ENCODE peak calls at places on chromosomes 1 and 21, in five cellular contexts. N is tibial artery, I is GM12865, C is foreskin fibroblast, Y is WERI-Rb-1. P is an unnamed sample.

GRCh38 chr1:119859647-119860046 is 36.7 kb downstream of the ADAM30 start:
- DNase-seq in N (no peak), C (peak), Y (no peak), I (no peak), P (peak)

GRCh38 chr1:98292994-98293393 is 368.5 kb upstream of the SNX7 start:
- DNase-seq in I (no peak), N (no peak), Y (no peak), C (no peak), P (no peak)

GRCh38 chr1:111481387-111482221 is 7.8 kb downstream of the C1orf162 start:
- DNase-seq in C (peak), I (peak), N (peak), Y (peak), P (peak)

GRCh38 chr1:105138445-105138821 is 1388.7 kb downstream of the AMY1C start:
- DNase-seq in N (no peak), C (no peak), I (no peak), Y (no peak), P (no peak)

GRCh38 chr1:152917794-152918193 is 9.4 kb downstream of the IVL start:
- DNase-seq in Y (peak), I (no peak), N (no peak), C (no peak), P (no peak)

GRCh38 chr1:18494304-18494703 is 13.6 kb downstream of the KLHDC7A start:
- DNase-seq in C (no peak), N (no peak), I (no peak), Y (no peak), P (no peak)

GRCh38 chr1:32125313-32125712 is 17.5 kb downstream of the KPNA6 start:
- DNase-seq in C (no peak), I (no peak), N (no peak), Y (no peak), P (no peak)

GRCh38 chr21:14072761-14073535 is 137.8 kb downstream of the LIPI start:
- DNase-seq in Y (no peak), N (no peak), C (no peak), I (no peak), P (no peak)

GRCh38 chr1:94608852-94609570 is 67.5 kb upstream of the F3 start:
- DNase-seq in I (no peak), C (no peak), Y (no peak), N (no peak), P (no peak)

GRCh38 chr1:171372418-171373088 is 58.6 kb downstream of the FMO4 start:
- DNase-seq in I (no peak), Y (no peak), C (no peak), N (no peak), P (no peak)

DNA sequence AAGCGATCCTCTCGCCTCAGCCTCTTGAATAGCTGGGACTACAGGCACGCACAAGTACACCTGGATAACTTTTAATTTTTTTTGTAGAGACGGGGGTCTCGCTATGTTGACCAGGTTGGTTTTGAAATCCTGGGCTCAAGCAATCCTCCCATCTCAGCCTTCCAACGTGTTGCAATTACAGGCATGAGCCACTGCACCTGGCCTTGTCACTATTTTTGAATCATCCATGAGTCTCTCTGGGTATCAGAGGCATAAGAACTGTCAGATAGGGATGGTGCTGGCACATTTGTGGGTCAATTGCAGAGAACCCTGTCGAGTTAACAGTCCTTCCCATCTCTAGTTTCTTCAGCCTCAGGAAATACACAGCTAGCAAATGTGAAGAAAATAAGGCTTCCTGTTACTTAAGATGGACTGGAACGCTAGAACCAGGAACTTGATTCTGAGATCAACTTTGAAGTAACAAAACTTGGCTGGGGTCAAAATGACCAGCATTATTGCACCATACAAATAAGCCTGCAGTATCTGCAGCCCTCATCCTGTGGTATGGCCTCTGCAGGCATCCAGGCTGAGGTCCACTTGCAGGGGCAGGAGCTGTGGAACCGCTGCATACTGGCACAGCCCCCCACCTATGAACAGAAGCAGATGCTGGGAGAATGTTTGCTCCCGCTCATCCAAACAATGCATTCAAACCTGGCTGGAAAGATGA is 124.3 kb upstream of the GADD45A start:
- DNase-seq in C (no peak), N (no peak), Y (no peak), I (no peak), P (no peak)
- TF ChIP-seq CTCF in C (no peak), N (no peak), Y (no peak), I (no peak), P (no peak)

GRCh38 chr1:45930258-45931150 is 127.1 kb downstream of the MAST2 start:
- DNase-seq in I (no peak), Y (no peak), C (no peak), N (no peak), P (no peak)

GRCh38 chr1:45926302-45926701 is 122.9 kb downstream of the MAST2 start:
- DNase-seq in N (no peak), C (no peak), I (no peak), Y (peak), P (no peak)

GRCh38 chr1:45929257-45929687 is 125.9 kb downstream of the MAST2 start:
- DNase-seq in Y (peak), N (no peak), I (no peak), C (peak), P (peak)

GRCh38 chr1:45925728-45926287 is 122.4 kb downstream of the MAST2 start:
- DNase-seq in C (no peak), N (no peak), I (peak), Y (no peak), P (no peak)

DNA sequence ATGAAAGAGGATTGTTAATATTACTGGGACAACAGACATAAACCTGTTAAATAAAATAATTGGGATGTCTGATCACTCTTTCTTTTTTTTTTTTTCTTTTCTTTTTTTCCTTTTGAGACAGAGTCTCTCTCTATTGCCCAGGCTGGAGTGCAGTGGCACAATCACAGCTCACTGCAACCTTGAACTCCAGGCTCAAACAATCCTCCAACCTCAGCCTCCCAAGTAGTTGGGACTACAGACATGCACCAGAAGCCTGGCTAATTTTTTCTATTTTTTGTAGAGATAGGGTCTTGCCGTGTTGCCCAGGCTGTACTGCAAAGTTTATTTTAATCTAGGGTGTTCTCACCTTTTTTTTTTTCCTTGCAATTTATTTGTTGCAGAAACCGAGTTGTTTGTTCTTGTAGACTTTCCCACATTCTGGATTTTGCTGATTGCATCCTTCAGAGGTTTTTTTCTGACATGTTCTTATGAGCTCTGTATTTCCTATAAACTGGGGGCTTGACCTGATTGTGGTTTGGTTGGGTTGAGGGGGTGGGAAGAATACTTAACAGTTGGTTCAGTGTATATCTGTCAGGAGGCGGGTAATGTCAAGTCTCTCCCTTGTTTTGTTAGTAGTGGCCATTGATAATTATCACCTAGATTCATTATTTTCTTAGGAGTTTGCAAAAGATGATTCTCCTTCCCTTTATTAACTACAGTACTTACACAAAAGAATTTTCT is 125.2 kb downstream of the MAST2 start:
- DNase-seq in N (no peak), Y (no peak), I (no peak), C (no peak), P (no peak)
- H3K4me3 ChIP-seq in N (no peak), Y (no peak), I (no peak), C (no peak), P (no peak)

GRCh38 chr1:186122837-186123236 is 252.2 kb downstream of the TPR start:
- DNase-seq in N (no peak), Y (no peak), I (no peak), C (no peak), P (no peak)
- TF ChIP-seq CTCF in N (no peak), Y (no peak), I (no peak), C (no peak), P (no peak)

DNA sequence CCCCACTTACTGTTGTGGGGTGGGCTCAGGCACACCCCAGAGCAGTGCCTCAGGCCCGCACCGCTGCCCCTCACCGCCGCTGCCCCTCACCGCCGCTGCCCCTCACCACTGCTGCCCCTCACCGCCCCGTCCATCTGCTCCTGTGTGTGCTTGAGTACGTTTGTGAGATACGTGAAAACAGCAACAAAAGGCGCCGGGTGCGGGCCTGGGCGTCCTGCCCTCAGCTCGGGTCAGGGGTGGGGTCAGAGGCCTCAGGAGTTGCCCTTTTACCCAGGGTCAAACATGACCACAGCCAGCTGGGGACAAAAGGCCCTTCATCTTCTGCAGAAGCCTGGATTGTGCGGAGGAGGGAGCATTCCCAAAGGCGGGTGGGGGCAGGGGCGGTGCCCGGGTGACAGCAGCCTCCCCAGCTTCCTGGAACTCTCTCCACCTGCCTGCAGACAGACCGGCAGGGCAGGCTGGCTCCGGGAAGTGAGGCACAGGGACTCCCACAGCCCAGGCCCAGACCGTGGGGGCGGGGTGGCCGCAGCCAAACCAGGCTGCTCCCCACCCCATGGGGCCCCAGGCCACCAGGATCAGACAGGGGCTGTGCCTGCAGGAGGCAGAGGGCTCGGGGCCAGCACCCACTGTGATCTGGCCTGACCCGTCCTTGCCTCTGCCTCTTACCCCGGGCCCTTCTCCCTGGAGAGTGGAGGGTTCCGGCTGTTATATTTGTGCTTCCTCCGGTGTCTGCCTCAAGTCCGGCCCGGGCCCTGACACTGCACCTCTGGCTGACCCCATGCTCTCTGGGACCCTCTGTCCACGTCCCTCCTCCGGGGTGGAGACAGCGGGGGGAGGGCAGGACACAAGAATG is 2.3 kb upstream of the VWA1 start:
- DNase-seq in N (peak), I (no peak), C (no peak), Y (peak), P (no peak)
- H3K4me3 ChIP-seq in N (no peak), I (no peak), C (no peak), Y (no peak), P (no peak)

GRCh38 chr1:75135829-75136142 is 1.6 kb downstream of the LHX8 start:
- DNase-seq in Y (no peak), C (no peak), N (no peak), I (no peak), P (no peak)

GRCh38 chr1:75134656-75134938 is 409 bp downstream of the LHX8 start:
- DNase-seq in Y (no peak), N (no peak), C (no peak), I (no peak), P (no peak)

GRCh38 chr1:75134939-75135828 is 996 bp downstream of the LHX8 start:
- DNase-seq in I (no peak), C (no peak), N (no peak), Y (peak), P (peak)

GRCh38 chr1:75136921-75137641 is 2.9 kb downstream of the LHX8 start:
- DNase-seq in I (no peak), N (no peak), C (no peak), Y (no peak), P (no peak)

DNA sequence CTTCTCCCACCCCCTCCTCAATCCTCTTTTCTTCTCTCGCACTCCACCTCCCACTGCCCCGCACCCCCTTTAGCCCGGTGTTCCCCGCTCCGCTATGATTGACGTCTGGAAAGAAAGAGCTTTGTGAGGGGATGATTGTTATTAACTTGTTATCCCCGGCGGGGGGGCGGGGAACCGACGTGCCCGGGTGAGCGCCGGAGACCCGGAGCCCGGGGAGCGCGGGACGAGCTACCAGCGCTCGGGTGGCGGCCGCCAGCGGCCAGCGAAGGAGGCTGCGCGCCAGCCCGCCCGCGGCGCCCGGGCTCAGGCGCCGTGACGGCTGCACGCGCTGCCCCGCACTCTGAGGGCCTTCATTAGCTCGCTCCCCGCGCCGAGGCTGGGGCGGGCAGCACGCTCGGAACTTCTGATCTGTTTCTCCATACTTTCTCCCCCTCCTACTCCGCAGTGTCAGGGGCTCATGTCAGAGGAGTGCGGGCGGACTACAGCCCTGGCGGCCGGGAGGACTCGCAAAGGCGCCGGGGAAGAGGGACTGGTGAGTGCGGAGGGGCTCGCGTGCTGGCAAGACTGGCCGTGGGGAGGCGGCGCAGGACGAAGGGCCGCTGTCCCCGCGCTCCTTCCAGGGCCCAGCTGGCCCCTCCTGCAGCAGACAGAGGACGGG is 2.1 kb downstream of the LHX8 start:
- DNase-seq in I (no peak), Y (peak), C (no peak), N (no peak), P (no peak)
- TF ChIP-seq CTCF in I (no peak), Y (peak), C (no peak), N (no peak), P (no peak)

GRCh38 chr21:45234127-45234526 is 53.6 kb downstream of the POFUT2 start:
- DNase-seq in Y (no peak), N (peak), C (no peak), I (no peak), P (no peak)
- H3K4me3 ChIP-seq in Y (no peak), N (no peak), C (no peak), I (no peak), P (peak)

GRCh38 chr21:39313457-39314154 is at the start of gene BRWD1:
- DNase-seq in N (peak), I (peak), Y (peak), C (peak), P (peak)
- TF ChIP-seq CTCF in N (peak), I (no peak), Y (peak), C (peak), P (peak)

DNA sequence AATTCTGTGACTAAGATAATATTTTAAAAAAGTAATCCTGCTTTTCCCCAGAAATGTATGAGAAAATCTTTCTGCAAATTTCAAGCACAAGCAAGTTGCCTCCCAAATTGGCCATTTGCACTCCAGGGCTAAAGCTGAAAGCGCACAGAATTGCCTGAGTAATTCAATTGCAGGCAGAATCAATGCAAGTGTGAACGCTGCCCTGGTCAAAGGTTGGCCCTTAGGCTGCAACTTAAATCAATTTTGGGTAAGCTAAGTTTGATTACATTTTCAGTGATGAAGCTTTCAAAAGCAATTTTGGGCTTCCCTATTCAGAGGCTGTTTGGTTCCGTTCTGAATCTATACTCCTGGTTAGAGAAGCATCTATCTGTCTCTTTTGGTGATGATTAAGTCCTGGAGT is 501.8 kb upstream of the ZRANB2 start:
- DNase-seq in N (no peak), C (no peak), Y (no peak), I (no peak), P (no peak)
- H3K4me3 ChIP-seq in N (no peak), C (no peak), Y (no peak), I (no peak), P (no peak)

GRCh38 chr1:15704526-15705183 is 20.5 kb downstream of the PLEKHM2 start:
- DNase-seq in Y (no peak), N (no peak), I (no peak), C (no peak), P (no peak)

GRCh38 chr1:15703562-15703961 is 19.4 kb downstream of the PLEKHM2 start:
- DNase-seq in I (no peak), Y (no peak), C (peak), N (peak), P (peak)

GRCh38 chr1:15701784-15702183 is 17.7 kb downstream of the PLEKHM2 start:
- DNase-seq in C (no peak), N (no peak), Y (peak), I (no peak), P (no peak)

GRCh38 chr1:15705184-15705566 is 21.1 kb downstream of the PLEKHM2 start:
- DNase-seq in Y (no peak), N (no peak), C (no peak), I (no peak), P (no peak)

GRCh38 chr1:15702722-15703550 is 18.8 kb downstream of the PLEKHM2 start:
- DNase-seq in Y (peak), C (no peak), I (no peak), N (no peak), P (no peak)
- TF ChIP-seq CTCF in Y (peak), C (peak), I (no peak), N (no peak), P (peak)

DNA sequence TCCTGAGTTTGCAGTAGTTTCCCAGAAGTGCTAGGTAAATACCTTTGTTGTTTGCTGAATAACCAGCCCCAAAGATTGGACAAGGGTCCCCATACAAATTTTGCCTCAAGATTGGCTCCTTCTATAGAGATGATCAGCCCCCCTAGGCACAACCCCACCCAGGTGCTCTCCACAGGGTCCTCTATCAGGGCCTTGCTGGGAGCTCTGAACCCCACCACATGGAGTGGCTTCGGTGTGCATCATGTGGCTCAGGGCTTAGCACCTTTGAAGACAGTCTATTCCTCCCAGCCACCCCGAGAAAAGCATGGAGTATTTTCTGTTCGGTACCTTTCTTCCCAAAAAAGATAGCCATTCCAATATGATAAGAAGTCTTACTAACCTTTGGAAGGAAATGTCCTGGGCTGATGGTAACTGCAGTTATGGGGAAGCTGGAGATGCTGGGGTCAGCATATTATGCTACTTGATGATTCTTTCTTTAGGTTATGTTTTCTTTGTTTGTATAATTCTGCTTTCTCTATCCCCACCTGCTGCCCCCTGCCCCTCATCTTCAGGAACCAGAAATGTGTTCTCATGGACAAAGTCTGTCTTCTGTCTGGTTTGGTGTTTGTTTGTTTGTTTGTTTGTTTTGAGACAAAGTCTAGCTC is 5.0 kb upstream of the TSPAN1 start:
- DNase-seq in C (no peak), N (no peak), Y (no peak), I (no peak), P (no peak)
- H3K4me3 ChIP-seq in C (no peak), N (no peak), Y (no peak), I (no peak), P (no peak)

P was measured in astrocyte of the spinal cord.